ENCODE peak calls at places on chromosomes 7 and 10, in four cellular contexts. U is AG08395, G is neural progenitor cell, X is iris pigment epithelial cell. R is an unnamed sample.

GRCh38 chr10:93445097-93445960 is 36.8 kb downstream of the MYOF start:
- DNase-seq in U (peak; percentile 95), G (peak; percentile 97), X (peak; percentile 99), R (peak; percentile 83)

GRCh38 chr10:52652431-52653220 is 120.0 kb downstream of the MBL2 start:
- DNase-seq in U (no peak), G (no peak), X (no peak), R (no peak)

GRCh38 chr7:44454348-44454747 is 36.1 kb downstream of the NUDCD3 start:
- DNase-seq in U (no peak), G (no peak), X (no peak), R (no peak)

GRCh38 chr7:116185450-116185849 is 24.9 kb upstream of the TES start:
- DNase-seq in U (no peak), G (no peak), X (no peak), R (no peak)

GRCh38 chr7:83439021-83439420 is 209.9 kb downstream of the SEMA3E start:
- DNase-seq in U (no peak), G (no peak), X (no peak), R (no peak)

GRCh38 chr10:93821051-93821772 is 63.5 kb downstream of the LGI1 start:
- DNase-seq in U (peak; percentile 31), G (peak; percentile 27), X (peak; percentile 60), R (no peak)

GRCh38 chr7:133912916-133913697 is 214.0 kb upstream of the LRGUK start:
- DNase-seq in U (peak; percentile 53), G (no peak), X (peak; percentile 60), R (no peak)

GRCh38 chr7:133777701-133778100 is 349.4 kb upstream of the LRGUK start:
- DNase-seq in U (no peak), G (no peak), X (no peak), R (no peak)

GRCh38 chr7:110875346-110875745 is 215.6 kb upstream of the LRRN3 start:
- DNase-seq in U (no peak), G (no peak), X (no peak), R (no peak)

GRCh38 chr7:47435889-47436312 is 146.0 kb downstream of the TNS3 start:
- DNase-seq in U (peak; percentile 82), G (peak; percentile 76), X (peak; percentile 82), R (peak; percentile 61)

GRCh38 chr10:42866115-42866995 is 83.8 kb downstream of the BMS1 start:
- DNase-seq in U (peak; percentile 90), G (peak; percentile 94), X (peak; percentile 73), R (peak; percentile 75)

GRCh38 chr7:155844526-155844925 is 32.3 kb upstream of the SHH start:
- DNase-seq in U (no peak), G (no peak), X (no peak), R (no peak)

GRCh38 chr7:35771776-35772175 is 29.1 kb upstream of the SEPTIN7 start:
- DNase-seq in U (no peak), G (no peak), X (no peak), R (no peak)

GRCh38 chr10:61998937-61999336 is 97.4 kb downstream of the ARID5B start:
- DNase-seq in U (no peak), G (no peak), X (no peak), R (no peak)

GRCh38 chr10:87712913-87713616 is 53.4 kb downstream of the PAPSS2 start:
- DNase-seq in U (no peak), G (no peak), X (no peak), R (no peak)

GRCh38 chr7:118657391-118658005 is 433.0 kb downstream of the ANKRD7 start:
- DNase-seq in U (no peak), G (no peak), X (no peak), R (no peak)

GRCh38 chr7:38153515-38153914 is 24.5 kb upstream of the STARD3NL start:
- DNase-seq in U (no peak), G (no peak), X (no peak), R (no peak)

GRCh38 chr7:96719164-96719563 is 9.5 kb upstream of the SEM1 start:
- DNase-seq in U (no peak), G (no peak), X (no peak), R (no peak)

GRCh38 chr10:102115775-102116174 is 4.4 kb downstream of the LDB1 start:
- DNase-seq in U (no peak), G (no peak), X (peak; percentile 53), R (no peak)